ENCODE peak calls at places on chromosomes 4 and X, in eight cellular contexts. U is tibial nerve; W is RKO; C is NCI-H2081; S is GM12865; F is activated CD4-positive, alpha-beta T cell treated with anti-CD3 and anti-CD28 coated beads for 48 hours; P is effector memory CD8-positive, alpha-beta T cell; K is kidney tubule cell. M is an unnamed sample.

GRCh38 chr4:180335571-180335970 is 1907.6 kb upstream of the TENM3 start:
- DNase-seq in C (no peak), K (no peak), W (no peak), P (no peak), U (no peak), F (no peak), S (no peak), M (no peak)

GRCh38 chr4:75990129-75990528 is 616 bp downstream of the SDAD1 start:
- DNase-seq in F (no peak), U (no peak), W (peak), K (peak), C (no peak), P (no peak), S (peak), M (no peak)

GRCh38 chr4:181143241-181143854 is 1099.9 kb upstream of the TENM3 start:
- DNase-seq in K (peak), S (peak), U (peak), F (peak), C (peak), P (peak), W (peak), M (peak)

GRCh38 chrX:110321081-110321480 is 3.2 kb upstream of the AMMECR1 start:
- DNase-seq in S (no peak), C (no peak), W (no peak), K (no peak), F (no peak), P (no peak), U (no peak), M (no peak)

GRCh38 chr4:41784191-41784979 is 35.9 kb upstream of the PHOX2B start:
- DNase-seq in F (no peak), C (peak), U (no peak), K (no peak), S (no peak), W (no peak), P (no peak), M (no peak)

GRCh38 chr4:130077275-130077674 is 981.3 kb downstream of the C4orf33 start:
- DNase-seq in W (no peak), P (no peak), C (peak), K (peak), S (no peak), U (no peak), F (no peak), M (no peak)

GRCh38 chr4:186900232-186900900 is 176.7 kb upstream of the FAT1 start:
- DNase-seq in F (no peak), K (peak), S (no peak), C (no peak), U (no peak), W (no peak), P (no peak), M (no peak)

GRCh38 chr4:37244583-37245390 is at the start of gene NWD2:
- DNase-seq in U (no peak), P (no peak), F (peak), W (no peak), K (peak), S (peak), C (no peak), M (no peak)

GRCh38 chr4:118557298-118557851 is 127.8 kb upstream of the METTL14 start:
- DNase-seq in S (peak), C (peak), W (peak), P (no peak), K (peak), F (no peak), U (no peak), M (no peak)

GRCh38 chrX:154436290-154436596 is 711 bp upstream of the GDI1 start:
- DNase-seq in C (no peak), P (no peak), W (no peak), S (no peak), K (no peak), U (no peak), F (no peak), M (peak)

GRCh38 chr4:172207258-172207657 is 394.1 kb downstream of the GALNTL6 start:
- DNase-seq in S (no peak), U (no peak), K (no peak), C (no peak), F (no peak), W (no peak), P (no peak), M (no peak)

GRCh38 chr4:23635468-23635867 is 254.4 kb downstream of the PPARGC1A start:
- DNase-seq in W (no peak), P (no peak), F (no peak), U (no peak), S (no peak), C (no peak), K (no peak), M (no peak)

GRCh38 chr4:54872246-54872645 is 214.5 kb downstream of the KIT start:
- DNase-seq in U (no peak), P (no peak), K (no peak), S (no peak), W (no peak), C (no peak), F (no peak), M (no peak)

GRCh38 chr4:81221303-81222081 is 6.5 kb upstream of the PRKG2 start:
- DNase-seq in F (no peak), K (no peak), S (no peak), U (no peak), W (no peak), C (no peak), P (no peak), M (no peak)

GRCh38 chrX:103400931-103401330 is 24.6 kb downstream of the BEX3 start:
- DNase-seq in C (no peak), W (no peak), P (no peak), F (no peak), U (no peak), S (no peak), K (peak), M (no peak)

GRCh38 chrX:151970661-151971060 is 3.8 kb downstream of the GABRE start:
- DNase-seq in P (no peak), W (no peak), C (no peak), S (no peak), K (peak), F (no peak), U (peak), M (no peak)

GRCh38 chr4:8914461-8915171 is 43.0 kb upstream of the HMX1 start:
- DNase-seq in P (no peak), W (no peak), U (no peak), C (no peak), S (no peak), F (no peak), K (no peak), M (peak)

GRCh38 chrX:37686348-37686736 is 751 bp downstream of the XK start:
- DNase-seq in S (no peak), C (no peak), P (no peak), W (peak), F (no peak), K (no peak), U (no peak), M (no peak)

GRCh38 chr4:1982124-1983052 is 26.4 kb downstream of the NELFA start:
- DNase-seq in W (no peak), C (no peak), S (no peak), F (no peak), K (no peak), U (no peak), P (no peak), M (peak)

GRCh38 chr4:29734785-29735184 is 985.4 kb upstream of the PCDH7 start:
- DNase-seq in C (no peak), W (no peak), K (no peak), U (no peak), P (no peak), F (no peak), S (no peak), M (no peak)

GRCh38 chr4:10344824-10345223 is 112.4 kb downstream of the ZNF518B start:
- DNase-seq in W (no peak), S (no peak), P (no peak), K (no peak), F (no peak), C (no peak), U (no peak), M (no peak)

GRCh38 chr4:128006592-128006991 is 41.4 kb downstream of the ABHD18 start:
- DNase-seq in W (peak), P (no peak), C (no peak), K (no peak), U (no peak), F (no peak), S (no peak), M (no peak)

GRCh38 chrX:66045894-66046293 is 6.0 kb upstream of the VSIG4 start:
- DNase-seq in P (no peak), F (no peak), U (no peak), S (no peak), W (no peak), C (no peak), K (no peak), M (no peak)

GRCh38 chr4:36573441-36573840 is 292.0 kb downstream of the DTHD1 start:
- DNase-seq in F (no peak), C (no peak), K (no peak), S (peak), P (no peak), W (no peak), U (no peak), M (no peak)

GRCh38 chr4:92304636-92305035 is 870 bp downstream of the GRID2 start:
- DNase-seq in W (no peak), F (no peak), K (no peak), U (no peak), C (no peak), P (no peak), S (no peak), M (no peak)

GRCh38 chr4:110309686-110310085 is 111.3 kb upstream of the ELOVL6 start:
- DNase-seq in W (no peak), U (no peak), C (no peak), K (no peak), F (no peak), S (no peak), P (no peak), M (no peak)

GRCh38 chr4:147596377-147596776 is 20.8 kb upstream of the TMEM184C start:
- DNase-seq in U (no peak), S (no peak), W (peak), F (no peak), K (peak), P (no peak), C (no peak), M (no peak)

GRCh38 chr4:3660086-3660927 is 105.9 kb upstream of the ADRA2C start:
- DNase-seq in W (no peak), P (no peak), K (no peak), U (no peak), C (peak), F (no peak), S (no peak), M (no peak)

GRCh38 chrX:133523094-133523493 is 107.8 kb upstream of the GPC4 start:
- DNase-seq in W (no peak), K (peak), P (no peak), C (no peak), S (no peak), U (peak), F (no peak), M (no peak)

GRCh38 chrX:11381464-11381863 is 88.3 kb downstream of the AMELX start:
- DNase-seq in P (no peak), F (peak), K (peak), W (peak), U (no peak), C (peak), S (peak), M (no peak)

GRCh38 chr4:151038452-151039157 is 23.5 kb upstream of the LRBA start:
- DNase-seq in K (no peak), W (no peak), F (no peak), S (no peak), C (no peak), U (no peak), P (no peak), M (peak)

GRCh38 chrX:134365923-134366322 is 94.0 kb upstream of the HPRT1 start:
- DNase-seq in P (no peak), S (no peak), K (peak), U (no peak), F (no peak), C (no peak), W (peak), M (no peak)